ENCODE peak calls at places on chromosomes 3 and 15, in six cellular contexts. One of them, this sample, is unnamed.

GRCh38 chr15:26615188-26615926 is 157.5 kb downstream of the GABRB3 start:
- ATAC-seq in Panc1: no peak
- ATAC-seq in RWPE2: no peak
- ATAC-seq in heart right ventricle: no peak
- ATAC-seq in mucosa of descending colon: no peak
- ATAC-seq in sciatic nerve: no peak
- ATAC-seq in this sample: no peak

GRCh38 chr15:75154461-75155062 is 47.1 kb upstream of the C15orf39 start:
- ATAC-seq in Panc1: no peak
- ATAC-seq in RWPE2: no peak
- ATAC-seq in heart right ventricle: no peak
- ATAC-seq in mucosa of descending colon: no peak
- ATAC-seq in sciatic nerve: no peak
- ATAC-seq in this sample: no peak

GRCh38 chr3:128875556-128876120 is 3.8 kb upstream of the ACAD9 start:
- ATAC-seq in Panc1: peak
- ATAC-seq in RWPE2: no peak
- ATAC-seq in heart right ventricle: no peak
- ATAC-seq in mucosa of descending colon: no peak
- ATAC-seq in sciatic nerve: no peak
- ATAC-seq in this sample: no peak

GRCh38 chr3:13575459-13576061 is 26.6 kb downstream of the FBLN2 start:
- ATAC-seq in Panc1: no peak
- ATAC-seq in RWPE2: no peak
- ATAC-seq in heart right ventricle: peak
- ATAC-seq in mucosa of descending colon: no peak
- ATAC-seq in sciatic nerve: peak
- ATAC-seq in this sample: no peak

GRCh38 chr3:19866751-19867347 is 67.2 kb downstream of the EFHB start:
- ATAC-seq in Panc1: peak
- ATAC-seq in RWPE2: peak
- ATAC-seq in heart right ventricle: peak
- ATAC-seq in mucosa of descending colon: peak
- ATAC-seq in sciatic nerve: peak
- ATAC-seq in this sample: peak

GRCh38 chr3:44338828-44339127 is 212 bp downstream of the TCAIM start:
- ATAC-seq in Panc1: no peak
- ATAC-seq in RWPE2: no peak
- ATAC-seq in heart right ventricle: no peak
- ATAC-seq in mucosa of descending colon: no peak
- ATAC-seq in sciatic nerve: no peak
- ATAC-seq in this sample: no peak

GRCh38 chr3:10023587-10024310 is 2.5 kb upstream of the FANCD2 start:
- ATAC-seq in Panc1: no peak
- ATAC-seq in RWPE2: peak
- ATAC-seq in heart right ventricle: no peak
- ATAC-seq in mucosa of descending colon: no peak
- ATAC-seq in sciatic nerve: no peak
- ATAC-seq in this sample: no peak

GRCh38 chr3:123459867-123460266 is 11.0 kb upstream of the ADCY5 start:
- ATAC-seq in Panc1: no peak
- ATAC-seq in RWPE2: no peak
- ATAC-seq in heart right ventricle: peak
- ATAC-seq in mucosa of descending colon: no peak
- ATAC-seq in sciatic nerve: no peak
- ATAC-seq in this sample: no peak

GRCh38 chr15:94097567-94097966 is 133.8 kb upstream of the MCTP2 start:
- ATAC-seq in Panc1: no peak
- ATAC-seq in RWPE2: peak
- ATAC-seq in heart right ventricle: no peak
- ATAC-seq in mucosa of descending colon: no peak
- ATAC-seq in sciatic nerve: no peak
- ATAC-seq in this sample: no peak

This sample was measured in esophagus mucosa.